ENCODE peak calls at places on chromosomes 12 and 14, in four cellular contexts. L, M, Y and I are unnamed samples.

GRCh38 chr12:38934078-38934584 is 28.7 kb upstream of the CPNE8 start:
- DNase-seq in Y (no peak), L (no peak), M (no peak), I (no peak)

GRCh38 chr12:23722655-23723054 is 226.8 kb downstream of the SOX5 start:
- DNase-seq in Y (no peak), M (no peak), L (no peak), I (no peak)

GRCh38 chr12:27453462-27453861 is 6.9 kb downstream of the SMCO2 start:
- DNase-seq in L (no peak), Y (no peak), M (no peak), I (no peak)

GRCh38 chr12:12736759-12737676 is 19.9 kb downstream of the CDKN1B start:
- DNase-seq in M (peak), L (peak), Y (peak), I (peak)

GRCh38 chr12:68953536-68953935 is 20.6 kb upstream of the CPM start:
- DNase-seq in Y (no peak), L (no peak), M (no peak), I (no peak)

GRCh38 chr12:84757978-84758377 is 154.6 kb downstream of the SLC6A15 start:
- DNase-seq in Y (no peak), L (no peak), M (peak), I (peak)

GRCh38 chr12:104219361-104219892 is 3.8 kb downstream of the TXNRD1 start:
- DNase-seq in Y (peak), M (peak), L (no peak), I (peak)

GRCh38 chr12:103399986-103400385 is 95.8 kb downstream of the C12orf42 start:
- DNase-seq in M (no peak), L (no peak), Y (no peak), I (no peak)

GRCh38 chr12:6425588-6426531 is 18.9 kb upstream of the CD27 start:
- DNase-seq in M (no peak), L (peak), Y (no peak), I (no peak)

GRCh38 chr12:59972941-59973340 is 377.1 kb downstream of the SLC16A7 start:
- DNase-seq in M (peak), L (no peak), Y (no peak), I (peak)

GRCh38 chr14:92494512-92494911 is 19.1 kb upstream of the RIN3 start:
- DNase-seq in M (no peak), Y (no peak), L (no peak), I (no peak)

GRCh38 chr12:62785941-62786559 is 148.9 kb downstream of the PPM1H start:
- DNase-seq in L (no peak), M (peak), Y (peak), I (peak)

GRCh38 chr12:122460061-122460460 is 37.6 kb upstream of the CLIP1 start:
- DNase-seq in Y (peak), M (no peak), L (no peak), I (no peak)

GRCh38 chr12:124919646-124920352 is 5.3 kb upstream of the UBC start:
- DNase-seq in M (no peak), Y (no peak), L (peak), I (peak)
- H3K4me3 ChIP-seq in M (no peak), Y (no peak), L (peak), I (no peak)

DNA sequence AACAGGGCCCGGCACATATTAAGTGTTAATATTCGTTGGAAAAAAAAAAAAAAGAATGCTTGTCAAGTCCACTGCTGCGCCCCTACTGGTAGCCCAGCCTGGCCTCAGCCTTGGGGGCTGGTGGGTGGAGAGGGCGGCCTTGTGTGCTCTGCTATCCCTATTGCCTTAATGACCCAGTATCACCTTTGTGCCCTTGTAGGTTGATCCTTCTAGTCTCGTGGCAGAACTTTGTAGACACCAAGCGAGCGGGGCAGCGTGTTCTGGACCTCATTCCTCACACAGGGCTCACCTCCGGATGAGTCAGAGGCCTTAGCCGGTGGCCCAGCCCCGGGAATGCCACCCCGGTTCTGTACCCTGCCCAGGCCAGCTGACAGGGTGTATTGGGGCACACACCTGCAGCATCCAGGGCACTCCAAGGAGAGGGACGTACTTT is 1.8 kb upstream of the RCOR1 start:
- DNase-seq in M (peak), Y (peak), L (no peak), I (no peak)
- TF ChIP-seq CTCF in M (peak), Y (peak), L (no peak), I (peak)

GRCh38 chr14:99035268-99035667 is 236.7 kb downstream of the BCL11B start:
- DNase-seq in Y (no peak), L (no peak), M (no peak), I (peak)

GRCh38 chr14:99037777-99038176 is 234.2 kb downstream of the BCL11B start:
- DNase-seq in Y (no peak), M (no peak), L (no peak), I (no peak)

GRCh38 chr14:99036594-99037293 is 235.3 kb downstream of the BCL11B start:
- DNase-seq in L (no peak), Y (no peak), M (no peak), I (no peak)

GRCh38 chr14:99034711-99035171 is 237.3 kb downstream of the BCL11B start:
- DNase-seq in M (no peak), L (no peak), Y (no peak), I (no peak)

DNA sequence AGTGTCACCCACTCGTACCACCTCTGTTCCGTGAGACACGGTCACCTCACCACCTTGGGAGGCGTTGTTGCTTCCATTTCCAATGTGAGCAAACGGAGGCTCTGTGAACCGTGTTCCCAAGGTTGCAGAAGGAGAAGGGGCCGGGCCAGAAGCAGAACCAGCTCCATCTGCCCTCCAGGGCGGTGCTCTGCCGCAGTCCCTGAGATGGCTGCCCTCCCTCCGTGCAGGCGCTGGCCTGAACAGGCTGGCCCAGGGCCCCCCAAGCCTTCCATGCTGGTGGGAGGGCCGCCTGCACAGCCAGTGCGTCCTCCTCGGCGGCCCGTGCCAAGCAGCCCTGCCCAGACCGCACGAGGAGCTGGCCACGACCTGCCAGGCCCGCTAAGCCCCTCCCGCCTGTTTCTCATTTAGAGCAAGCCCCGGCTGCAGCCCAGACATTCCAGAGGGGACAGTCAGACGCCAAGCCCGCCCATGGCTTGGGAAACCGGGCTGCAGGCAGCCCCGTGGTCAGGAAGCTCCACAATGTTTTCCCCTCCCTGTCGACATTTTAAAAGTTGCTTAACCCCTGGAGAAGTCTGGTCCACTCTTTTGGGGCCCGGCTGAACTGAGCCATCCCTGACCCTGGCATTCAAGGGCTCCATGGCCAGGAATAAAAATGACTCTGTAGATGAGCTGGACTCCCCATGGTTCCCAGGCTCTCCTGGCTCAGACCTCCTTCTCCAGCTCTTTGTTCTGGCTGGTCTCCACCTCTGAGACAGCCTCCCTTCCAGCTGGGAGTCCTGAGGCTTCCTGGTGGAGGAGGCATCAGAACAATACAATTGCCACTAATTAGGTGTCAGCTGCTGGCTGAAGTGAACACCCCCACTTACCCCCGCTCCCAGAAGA is 236.0 kb downstream of the BCL11B start:
- DNase-seq in M (peak), L (peak), Y (peak), I (peak)
- H3K4me3 ChIP-seq in M (no peak), L (no peak), Y (no peak), I (peak)

GRCh38 chr14:33362934-33363333 is 424.3 kb downstream of the NPAS3 start:
- DNase-seq in L (no peak), M (no peak), Y (no peak), I (no peak)
- TF ChIP-seq CTCF in L (no peak), M (no peak), Y (no peak), I (no peak)

GRCh38 chr14:95227279-95227860 is 70.0 kb upstream of the DICER1 start:
- DNase-seq in L (no peak), Y (no peak), M (peak), I (no peak)
- H3K4me3 ChIP-seq in L (no peak), Y (no peak), M (no peak), I (no peak)

DNA sequence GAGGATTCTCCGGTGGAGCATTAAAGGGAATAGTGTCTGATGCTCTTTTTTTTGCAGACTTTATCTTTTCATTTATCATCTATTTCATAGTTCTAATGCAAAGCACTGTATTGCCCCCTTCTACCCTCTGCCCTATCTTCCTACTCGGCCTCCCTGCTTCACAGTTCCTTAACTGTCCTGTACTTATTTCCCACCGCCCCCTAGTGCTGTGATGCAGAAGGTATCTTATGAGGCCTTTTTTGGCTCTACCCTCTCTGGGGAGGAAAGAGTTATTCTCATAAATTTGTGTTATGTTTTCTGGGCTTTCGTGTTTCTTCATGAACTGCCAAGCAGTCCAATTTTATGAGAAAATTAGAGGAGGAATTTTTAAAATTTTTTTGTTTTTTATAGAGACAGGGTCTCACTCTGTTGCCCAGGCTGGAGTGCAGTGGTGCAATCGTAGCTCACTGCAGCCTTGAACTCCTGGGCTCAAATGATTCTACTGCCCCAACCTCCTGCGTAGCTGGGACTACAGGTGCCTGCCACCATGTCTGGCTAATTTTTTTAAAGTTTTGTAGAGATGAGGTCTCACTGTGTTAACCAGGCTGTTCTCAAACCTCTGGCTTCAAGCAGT is 1.2 kb downstream of the ITFG2 start:
- DNase-seq in M (peak), L (peak), Y (no peak), I (peak)
- TF ChIP-seq CTCF in M (peak), L (peak), Y (peak), I (peak)

GRCh38 chr12:132488127-132489077 is 1.5 kb upstream of the FBRSL1 start:
- DNase-seq in Y (peak), L (peak), M (no peak), I (no peak)
- H3K4me3 ChIP-seq in Y (peak), L (peak), M (no peak), I (no peak)

GRCh38 chr12:18432211-18432610 is 170.9 kb downstream of the PIK3C2G start:
- DNase-seq in L (no peak), Y (no peak), M (peak), I (no peak)

GRCh38 chr12:18429366-18429765 is 168.0 kb downstream of the PIK3C2G start:
- DNase-seq in M (no peak), Y (no peak), L (no peak), I (no peak)

GRCh38 chr12:18428416-18428815 is 167.1 kb downstream of the PIK3C2G start:
- DNase-seq in M (no peak), Y (no peak), L (no peak), I (peak)

GRCh38 chr12:18431776-18432175 is 170.5 kb downstream of the PIK3C2G start:
- DNase-seq in Y (no peak), L (no peak), M (no peak), I (no peak)

GRCh38 chr12:18430425-18431048 is 169.2 kb downstream of the PIK3C2G start:
- DNase-seq in M (peak), Y (no peak), L (no peak), I (peak)
- TF ChIP-seq CTCF in M (peak), Y (peak), L (peak), I (peak)

GRCh38 chr12:125140239-125140917 is 75.1 kb downstream of the AACS start:
- DNase-seq in Y (no peak), M (no peak), L (no peak), I (peak)

GRCh38 chr12:125142601-125143000 is 77.4 kb downstream of the AACS start:
- DNase-seq in Y (no peak), L (no peak), M (no peak), I (peak)

GRCh38 chr12:125140918-125141573 is 75.8 kb downstream of the AACS start:
- DNase-seq in L (no peak), Y (no peak), M (peak), I (peak)

GRCh38 chr12:125145196-125145595 is 80.0 kb downstream of the AACS start:
- DNase-seq in L (no peak), M (no peak), Y (no peak), I (peak)

GRCh38 chr12:125143491-125143890 is 78.3 kb downstream of the AACS start:
- DNase-seq in M (peak), L (no peak), Y (no peak), I (peak)
- H3K4me3 ChIP-seq in M (no peak), L (no peak), Y (no peak), I (no peak)